ENCODE peak calls at places on chromosome 14, in ten cellular contexts. D, H, X, C, B, T, J, S, F and Q are unnamed samples.

GRCh38 chr14:58650857-58651256 is 13.1 kb downstream of the DACT1 start:
- DNase-seq in D (no peak), H (no peak), X (no peak), C (no peak), B (no peak), T (no peak), J (no peak), S (no peak), F (no peak), Q (no peak)

GRCh38 chr14:75205586-75205985 is 29.2 kb upstream of the TMED10 start:
- DNase-seq in D (no peak), H (no peak), X (peak), C (no peak), B (peak), T (peak), J (no peak), S (no peak), F (no peak), Q (peak)

GRCh38 chr14:53954551-53955233 is 1.9 kb downstream of the BMP4 start:
- DNase-seq in D (no peak), H (no peak), X (peak), C (no peak), B (peak), T (no peak), J (no peak), S (peak), F (peak), Q (peak)

GRCh38 chr14:67477926-67478915 is 10.3 kb downstream of the TMEM229B start:
- DNase-seq in D (no peak), H (no peak), X (peak), C (no peak), B (no peak), T (no peak), J (no peak), S (no peak), F (no peak), Q (no peak)

GRCh38 chr14:105883066-105884005 is 357.0 kb downstream of the TMEM121 start:
- DNase-seq in D (no peak), H (peak), X (no peak), C (no peak), B (no peak), T (peak), J (peak), S (peak), F (no peak), Q (no peak)

GRCh38 chr14:51118993-51119392 is 24.1 kb upstream of the TRIM9 start:
- DNase-seq in D (no peak), H (no peak), X (no peak), C (no peak), B (no peak), T (no peak), J (no peak), S (no peak), F (no peak), Q (no peak)

GRCh38 chr14:69704319-69704718 is 62.6 kb upstream of the SRSF5 start:
- DNase-seq in D (no peak), H (no peak), X (no peak), C (no peak), B (no peak), T (no peak), J (no peak), S (no peak), F (no peak), Q (no peak)

GRCh38 chr14:23361763-23362162 is 3.2 kb downstream of the EFS start:
- DNase-seq in D (no peak), H (no peak), X (no peak), C (no peak), B (no peak), T (no peak), J (peak), S (no peak), F (no peak), Q (no peak)

GRCh38 chr14:69247691-69248440 is 12.1 kb upstream of the GALNT16 start:
- DNase-seq in D (peak), H (peak), X (peak), C (no peak), B (peak), T (no peak), J (no peak), S (no peak), F (no peak), Q (peak)

GRCh38 chr14:69321601-69322330 is 61.8 kb downstream of the GALNT16 start:
- DNase-seq in D (no peak), H (no peak), X (no peak), C (no peak), B (peak), T (no peak), J (no peak), S (peak), F (no peak), Q (no peak)

GRCh38 chr14:69716483-69717187 is 50.3 kb upstream of the SRSF5 start:
- DNase-seq in D (peak), H (peak), X (peak), C (no peak), B (peak), T (no peak), J (no peak), S (no peak), F (peak), Q (peak)

GRCh38 chr14:50373959-50374358 is 22.7 kb downstream of the CDKL1 start:
- DNase-seq in D (no peak), H (no peak), X (no peak), C (no peak), B (no peak), T (no peak), J (no peak), S (no peak), F (no peak), Q (no peak)

GRCh38 chr14:68598621-68599447 is 194.0 kb downstream of the ZFP36L1 start:
- DNase-seq in D (peak), H (peak), X (peak), C (no peak), B (peak), T (no peak), J (no peak), S (peak), F (no peak), Q (peak)

GRCh38 chr14:23829736-23830474 is 123.7 kb upstream of the DHRS4 start:
- DNase-seq in D (peak), H (peak), X (peak), C (no peak), B (peak), T (no peak), J (no peak), S (no peak), F (no peak), Q (peak)

GRCh38 chr14:51219473-51220448 is 20.3 kb upstream of the TMX1 start:
- DNase-seq in D (no peak), H (no peak), X (peak), C (no peak), B (peak), T (no peak), J (peak), S (no peak), F (no peak), Q (peak)

GRCh38 chr14:63642656-63643382 is 1.1 kb upstream of the WDR89 start:
- DNase-seq in D (no peak), H (no peak), X (no peak), C (no peak), B (no peak), T (no peak), J (no peak), S (no peak), F (no peak), Q (no peak)

GRCh38 chr14:85527458-85527857 is 2.5 kb upstream of the FLRT2 start:
- DNase-seq in D (no peak), H (no peak), X (no peak), C (no peak), B (peak), T (no peak), J (no peak), S (no peak), F (no peak), Q (no peak)

GRCh38 chr14:65015391-65015790 is 28.7 kb downstream of the FNTB start:
- DNase-seq in D (no peak), H (no peak), X (no peak), C (no peak), B (no peak), T (no peak), J (no peak), S (no peak), F (no peak), Q (no peak)

GRCh38 chr14:75969126-75969525 is 12.7 kb downstream of the TGFB3 start:
- DNase-seq in D (no peak), H (no peak), X (no peak), C (no peak), B (peak), T (no peak), J (no peak), S (no peak), F (no peak), Q (no peak)

GRCh38 chr14:42222924-42223471 is 616.3 kb downstream of the LRFN5 start:
- DNase-seq in D (peak), H (peak), X (peak), C (no peak), B (peak), T (no peak), J (no peak), S (no peak), F (no peak), Q (peak)

GRCh38 chr14:68684466-68685418 is 108.1 kb downstream of the ZFP36L1 start:
- DNase-seq in D (no peak), H (no peak), X (peak), C (no peak), B (no peak), T (no peak), J (no peak), S (peak), F (no peak), Q (no peak)

GRCh38 chr14:56004807-56005579 is 113.2 kb upstream of the PELI2 start:
- DNase-seq in D (peak), H (peak), X (peak), C (peak), B (peak), T (no peak), J (no peak), S (no peak), F (peak), Q (peak)

GRCh38 chr14:105632010-105632409 is 105.6 kb downstream of the TMEM121 start:
- DNase-seq in D (no peak), H (no peak), X (no peak), C (no peak), B (no peak), T (no peak), J (no peak), S (no peak), F (no peak), Q (no peak)

GRCh38 chr14:51442513-51443175 is 202.6 kb downstream of the TMX1 start:
- DNase-seq in D (peak), H (no peak), X (peak), C (no peak), B (peak), T (no peak), J (no peak), S (no peak), F (no peak), Q (peak)

GRCh38 chr14:99079061-99079727 is 192.8 kb downstream of the BCL11B start:
- DNase-seq in D (no peak), H (no peak), X (no peak), C (no peak), B (no peak), T (no peak), J (no peak), S (no peak), F (no peak), Q (no peak)

GRCh38 chr14:99546230-99546879 is 57.7 kb downstream of the CCDC85C start:
- DNase-seq in D (no peak), H (no peak), X (no peak), C (no peak), B (no peak), T (no peak), J (peak), S (no peak), F (no peak), Q (no peak)

GRCh38 chr14:55053018-55053417 is 1.6 kb downstream of the MAPK1IP1L start:
- DNase-seq in D (no peak), H (no peak), X (no peak), C (no peak), B (no peak), T (no peak), J (no peak), S (no peak), F (no peak), Q (no peak)

GRCh38 chr14:51602176-51602759 is 49.4 kb upstream of the FRMD6 start:
- DNase-seq in D (no peak), H (no peak), X (peak), C (no peak), B (peak), T (no peak), J (no peak), S (no peak), F (no peak), Q (peak)

GRCh38 chr14:88281447-88281846 is 41.6 kb downstream of the KCNK10 start:
- DNase-seq in D (no peak), H (no peak), X (no peak), C (no peak), B (no peak), T (no peak), J (no peak), S (no peak), F (no peak), Q (peak)

GRCh38 chr14:81427348-81428058 is 27.4 kb upstream of the STON2 start:
- DNase-seq in D (no peak), H (peak), X (peak), C (no peak), B (no peak), T (no peak), J (no peak), S (no peak), F (no peak), Q (no peak)

GRCh38 chr14:62692490-62693106 is 352.7 kb downstream of the KCNH5 start:
- DNase-seq in D (no peak), H (no peak), X (peak), C (no peak), B (peak), T (no peak), J (no peak), S (no peak), F (no peak), Q (peak)

GRCh38 chr14:75213172-75213571 is 36.8 kb upstream of the TMED10 start:
- DNase-seq in D (no peak), H (no peak), X (peak), C (no peak), B (peak), T (no peak), J (no peak), S (no peak), F (no peak), Q (peak)

GRCh38 chr14:21711360-21711961 is 37.8 kb upstream of the OR4E1 start:
- DNase-seq in D (no peak), H (peak), X (peak), C (peak), B (peak), T (no peak), J (no peak), S (no peak), F (no peak), Q (peak)

GRCh38 chr14:63727736-63728728 is at the start of gene SGPP1:
- DNase-seq in D (peak), H (peak), X (peak), C (peak), B (peak), T (peak), J (peak), S (peak), F (peak), Q (peak)